ENCODE peak calls at places on chromosomes 4 and X, in ten cellular contexts. J is fibroblast of the aortic adventitia, N is left ventricle myocardium inferior, G is suprapubic skin, Z is upper lobe of right lung, C is lower leg skin, B is transverse colon, I is cardiac muscle cell, D is AG10803, K is testis. Q is an unnamed sample.

GRCh38 chrX:53227224-53227765 is 2.3 kb upstream of the KDM5C start:
- DNase-seq in J (no peak), N (no peak), G (no peak), Z (no peak), C (no peak), B (no peak), I (no peak), D (no peak), K (no peak), Q (no peak)

GRCh38 chrX:154596290-154596929 is 11.5 kb downstream of the CTAG1A start:
- DNase-seq in J (peak), N (no peak), G (no peak), Z (no peak), C (no peak), B (no peak), I (peak), D (peak), K (no peak), Q (peak)

GRCh38 chrX:40007136-40007535 is 90.6 kb downstream of the BCOR start:
- DNase-seq in J (no peak), N (no peak), G (no peak), Z (no peak), C (no peak), B (no peak), I (no peak), D (no peak), K (no peak), Q (peak)

GRCh38 chr4:46270986-46271596 is 118.8 kb downstream of the GABRA2 start:
- DNase-seq in J (no peak), N (no peak), G (no peak), Z (no peak), C (no peak), B (no peak), I (peak), D (peak), K (no peak), Q (no peak)

GRCh38 chrX:54358424-54359211 is 772 bp upstream of the WNK3 start:
- DNase-seq in J (peak), N (peak), G (peak), Z (peak), C (peak), B (peak), I (peak), D (peak), K (peak), Q (peak)

GRCh38 chr4:7817877-7818675 is 121.6 kb downstream of the AFAP1 start:
- DNase-seq in J (peak), N (no peak), G (no peak), Z (peak), C (no peak), B (no peak), I (peak), D (no peak), K (peak), Q (no peak)

GRCh38 chrX:97876697-97877407 is 993.1 kb downstream of the RPA4 start:
- DNase-seq in J (no peak), N (no peak), G (no peak), Z (no peak), C (no peak), B (no peak), I (no peak), D (peak), K (no peak), Q (peak)

GRCh38 chrX:114889454-114889853 is 128.0 kb downstream of the IL13RA2 start:
- DNase-seq in J (peak), N (no peak), G (no peak), Z (no peak), C (no peak), B (no peak), I (no peak), D (peak), K (no peak), Q (no peak)

GRCh38 chr4:169268951-169269781 is 1.6 kb downstream of the SH3RF1 start:
- DNase-seq in J (peak), N (no peak), G (no peak), Z (no peak), C (no peak), B (peak), I (no peak), D (peak), K (no peak), Q (peak)

GRCh38 chr4:147118523-147118922 is 172.9 kb upstream of the TTC29 start:
- DNase-seq in J (peak), N (no peak), G (no peak), Z (no peak), C (no peak), B (no peak), I (no peak), D (peak), K (peak), Q (peak)

GRCh38 chr4:147117400-147117799 is 171.7 kb upstream of the TTC29 start:
- DNase-seq in J (peak), N (no peak), G (no peak), Z (no peak), C (no peak), B (no peak), I (peak), D (no peak), K (peak), Q (no peak)

DNA sequence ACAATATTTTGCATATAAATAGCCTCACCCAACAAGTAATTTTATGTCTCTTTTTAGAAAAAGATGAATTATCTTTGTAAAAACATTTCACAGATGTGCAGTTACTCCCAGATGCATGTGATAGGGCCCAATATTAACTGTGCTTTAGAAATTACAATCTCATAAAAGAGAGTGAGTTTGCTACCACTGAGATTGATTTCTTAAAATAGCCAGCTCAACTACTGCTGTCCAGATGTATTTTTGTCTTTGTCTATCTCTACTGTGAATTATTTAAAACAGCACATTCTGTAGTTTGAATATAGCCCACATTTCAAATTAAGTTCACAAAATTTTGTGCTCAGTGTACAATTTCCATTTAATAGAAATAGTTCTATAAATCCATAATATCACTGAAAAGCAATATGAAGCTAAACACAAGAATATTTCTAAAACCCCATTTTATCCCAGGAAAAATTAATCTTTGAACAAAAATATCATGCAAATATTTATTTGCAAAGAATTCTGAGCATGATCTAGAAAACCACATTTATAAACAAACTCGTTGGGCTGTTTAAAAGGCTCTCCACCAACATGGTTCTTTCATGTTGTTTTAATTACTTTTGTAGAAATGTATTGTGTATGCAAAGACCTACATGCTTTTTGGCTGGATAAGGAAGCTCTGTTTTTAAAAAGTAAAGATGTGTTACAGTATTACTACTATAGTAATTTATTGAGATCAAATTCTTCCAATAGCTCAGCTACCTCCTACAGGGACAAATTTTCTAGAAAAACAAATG is 177.2 kb upstream of the TTC29 start:
- DNase-seq in J (no peak), N (no peak), G (no peak), Z (no peak), C (no peak), B (no peak), I (no peak), D (peak), K (no peak), Q (peak)
- TF ChIP-seq CTCF in J (no peak), N (no peak), G (no peak), Z (no peak), C (no peak), B (no peak), I (no peak), D (no peak), K (no peak), Q (no peak)

DNA sequence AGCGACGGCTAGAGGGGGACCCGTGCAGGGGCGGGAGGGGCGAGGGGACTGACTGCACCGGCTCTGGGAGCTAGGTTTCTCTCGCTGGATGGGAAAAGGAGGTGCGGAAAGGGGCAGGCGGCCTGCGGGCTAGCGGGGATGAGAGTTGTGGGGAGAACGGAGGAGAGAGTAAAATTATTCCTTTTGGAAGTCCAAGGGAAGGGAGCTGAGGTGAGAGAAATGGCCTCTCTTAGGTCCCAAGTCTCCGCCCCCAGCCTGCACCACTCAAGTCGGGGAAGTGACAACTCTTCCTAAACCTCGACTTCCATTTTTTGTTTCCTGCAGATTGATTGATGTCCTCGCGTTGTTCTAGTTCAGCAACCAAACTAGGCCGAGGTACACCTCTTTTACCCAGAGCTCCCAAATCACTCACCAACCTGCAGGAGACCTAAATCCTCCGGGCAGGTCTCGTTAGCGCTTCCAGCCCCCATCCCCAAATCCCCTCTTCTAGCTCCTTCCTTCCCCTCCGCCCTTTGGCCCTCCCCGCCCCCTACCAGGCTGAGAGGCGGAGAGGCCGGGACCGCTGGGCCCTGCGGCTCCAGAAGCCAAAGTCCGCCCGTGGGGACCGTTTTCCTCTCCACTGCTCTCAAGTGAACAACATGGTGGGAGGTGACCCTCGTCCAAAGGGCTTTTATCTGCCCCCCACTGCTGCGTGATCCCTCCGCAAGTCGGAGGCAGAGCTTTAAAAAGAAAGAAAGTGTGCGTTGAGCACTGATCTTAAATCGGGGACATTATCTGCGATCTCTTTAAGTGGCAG is 7.3 kb downstream of the PITX2 start:
- DNase-seq in J (no peak), N (no peak), G (no peak), Z (no peak), C (no peak), B (no peak), I (peak), D (no peak), K (no peak), Q (no peak)
- H3K4me3 ChIP-seq in J (no peak), N (no peak), G (no peak), Z (no peak), C (no peak), B (no peak), I (no peak), D (no peak), K (no peak), Q (no peak)

DNA sequence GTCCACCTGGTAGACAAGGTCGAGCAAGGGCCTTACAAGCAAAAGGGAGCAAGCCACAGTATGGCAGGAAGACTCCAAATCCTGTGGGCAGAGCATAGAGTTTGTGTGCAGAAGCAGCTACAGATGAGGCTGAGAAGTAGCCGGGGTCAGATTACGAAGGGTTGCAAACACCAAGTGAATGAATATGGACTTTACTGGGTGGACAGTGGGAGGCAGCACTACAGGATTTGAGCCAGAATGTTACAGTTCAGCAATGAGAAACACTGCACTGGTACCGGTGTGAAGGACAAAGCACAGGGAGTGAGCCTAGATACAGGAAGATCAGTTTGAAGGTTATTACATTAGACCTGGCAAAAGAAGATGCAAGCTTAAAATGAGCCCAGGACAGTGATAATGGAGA is 46.1 kb upstream of the HOPX start:
- DNase-seq in J (no peak), N (no peak), G (no peak), Z (no peak), C (no peak), B (no peak), I (no peak), D (no peak), K (peak), Q (peak)
- TF ChIP-seq CTCF in J (no peak), N (no peak), G (no peak), Z (no peak), C (no peak), B (no peak), I (peak), D (no peak), K (no peak), Q (no peak)

DNA sequence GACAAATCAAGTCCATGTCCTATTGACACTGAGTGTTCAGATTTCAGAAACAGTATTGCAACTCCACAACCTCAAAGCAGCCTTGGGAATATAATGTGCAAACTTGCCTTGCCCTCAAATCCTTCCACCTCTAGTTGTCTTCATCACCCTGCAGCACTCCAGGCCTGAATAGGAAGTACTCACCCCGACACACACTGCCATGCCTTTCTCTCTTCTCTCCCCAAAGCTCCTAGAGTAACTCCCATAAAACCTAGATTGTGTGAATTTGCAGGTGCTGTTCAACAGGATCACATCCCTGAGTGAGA is 19.6 kb downstream of the ACSL1 start:
- DNase-seq in J (no peak), N (no peak), G (no peak), Z (no peak), C (no peak), B (no peak), I (no peak), D (no peak), K (no peak), Q (no peak)
- H3K4me3 ChIP-seq in J (no peak), N (peak), G (no peak), Z (peak), C (no peak), B (no peak), I (no peak), D (no peak), K (no peak), Q (no peak)

Q was measured in foreskin fibroblast.